ENCODE peak calls at places on chromosome 6, in seven cellular contexts. Z, F, T, J, E, A and L are unnamed samples.

GRCh38 chr6:41469156-41469950 is 76.8 kb upstream of the FOXP4 start:
- DNase-seq in E (no peak), T (no peak), A (no peak), F (no peak), Z (no peak), J (no peak), L (no peak)

GRCh38 chr6:49892280-49892679 is 25.9 kb upstream of the CRISP1 start:
- DNase-seq in J (no peak), A (no peak), E (no peak), Z (no peak), F (no peak), T (no peak), L (no peak)

GRCh38 chr6:108484016-108484415 is 76.7 kb upstream of the FOXO3 start:
- DNase-seq in Z (no peak), J (no peak), E (no peak), F (no peak), A (no peak), T (no peak), L (no peak)

GRCh38 chr6:83252717-83253116 is 59.6 kb downstream of the RWDD2A start:
- DNase-seq in A (peak), Z (peak), E (no peak), T (peak), J (peak), F (peak), L (no peak)

GRCh38 chr6:14361297-14361696 is 243.7 kb downstream of the CD83 start:
- DNase-seq in Z (no peak), E (no peak), T (no peak), F (no peak), A (no peak), J (no peak), L (no peak)

GRCh38 chr6:124999105-124999764 is 37.0 kb downstream of the RNF217 start:
- DNase-seq in T (no peak), E (no peak), Z (no peak), J (no peak), A (no peak), F (no peak), L (no peak)

GRCh38 chr6:90458353-90459224 is 128.3 kb downstream of the MAP3K7 start:
- DNase-seq in J (no peak), A (peak), E (no peak), F (no peak), T (no peak), Z (no peak), L (no peak)

GRCh38 chr6:85422996-85423395 is 26.9 kb upstream of the NT5E start:
- DNase-seq in A (no peak), J (no peak), Z (no peak), T (no peak), E (no peak), F (no peak), L (no peak)

GRCh38 chr6:159692303-159693127 is 526 bp downstream of the SOD2 start:
- DNase-seq in E (peak), Z (peak), A (peak), F (no peak), J (no peak), T (peak), L (no peak)

GRCh38 chr6:558089-558488 is 98.8 kb downstream of the HUS1B start:
- DNase-seq in J (no peak), T (no peak), Z (no peak), F (peak), A (no peak), E (no peak), L (no peak)

GRCh38 chr6:20811112-20811746 is 277.0 kb downstream of the CDKAL1 start:
- DNase-seq in T (peak), Z (peak), J (peak), A (peak), E (no peak), F (peak), L (peak)

GRCh38 chr6:20564269-20564668 is 30.0 kb downstream of the CDKAL1 start:
- DNase-seq in T (no peak), Z (peak), E (no peak), J (no peak), F (peak), A (peak), L (no peak)

GRCh38 chr6:135475292-135475886 is 22.2 kb downstream of the AHI1 start:
- DNase-seq in F (peak), J (no peak), E (no peak), A (no peak), T (no peak), Z (peak), L (peak)

GRCh38 chr6:138194221-138194620 is 24.1 kb downstream of the PBOV1 start:
- DNase-seq in E (no peak), Z (no peak), J (no peak), A (no peak), T (no peak), F (no peak), L (no peak)

GRCh38 chr6:10746915-10747250 is 722 bp upstream of the TMEM14B start:
- DNase-seq in A (no peak), F (no peak), Z (no peak), J (no peak), E (no peak), T (no peak), L (no peak)

GRCh38 chr6:160667854-160668481 is 3.9 kb upstream of the LPA start:
- DNase-seq in F (no peak), Z (no peak), J (no peak), E (no peak), T (no peak), A (peak), L (no peak)

GRCh38 chr6:56528412-56528841 is 114.3 kb downstream of the DST start:
- DNase-seq in T (peak), F (peak), E (no peak), J (peak), Z (peak), A (peak), L (peak)

GRCh38 chr6:133894795-133895401 is 6.0 kb downstream of the TCF21 start:
- DNase-seq in F (peak), J (no peak), T (no peak), A (no peak), Z (no peak), E (no peak), L (no peak)

GRCh38 chr6:159836294-159837140 is 36.4 kb downstream of the PNLDC1 start:
- DNase-seq in Z (no peak), J (no peak), F (peak), E (no peak), A (no peak), T (no peak), L (no peak)

GRCh38 chr6:70680396-70680795 is 12.7 kb downstream of the SMAP1 start:
- DNase-seq in T (no peak), F (no peak), A (peak), E (no peak), Z (no peak), J (no peak), L (no peak)

GRCh38 chr6:147390909-147391536 is 117.5 kb upstream of the SAMD5 start:
- DNase-seq in T (peak), F (peak), Z (peak), A (peak), J (no peak), E (no peak), L (no peak)

GRCh38 chr6:3159805-3160781 is 2.7 kb upstream of the TUBB2A start:
- DNase-seq in E (peak), F (peak), A (peak), Z (no peak), T (no peak), J (no peak), L (no peak)

GRCh38 chr6:129744201-129744879 is 34.4 kb upstream of the ARHGAP18 start:
- DNase-seq in E (no peak), A (peak), F (peak), J (peak), T (peak), Z (peak), L (peak)

GRCh38 chr6:166389119-166389518 is 6.4 kb upstream of the MPC1 start:
- DNase-seq in A (no peak), T (no peak), Z (no peak), F (no peak), J (no peak), E (no peak), L (no peak)

GRCh38 chr6:169849396-169849795 is 98.0 kb downstream of the ERMARD start:
- DNase-seq in Z (no peak), A (no peak), J (no peak), F (no peak), T (no peak), E (peak), L (no peak)

GRCh38 chr6:169976301-169977081 is 225.1 kb downstream of the ERMARD start:
- DNase-seq in A (peak), Z (no peak), E (peak), T (no peak), F (no peak), J (no peak), L (no peak)

GRCh38 chr6:168154263-168154917 is 75.4 kb upstream of the FRMD1 start:
- DNase-seq in J (no peak), F (no peak), A (no peak), T (no peak), E (no peak), Z (no peak), L (no peak)

GRCh38 chr6:167669870-167670802 is 156.6 kb upstream of the AFDN start:
- DNase-seq in A (no peak), T (no peak), J (no peak), F (no peak), Z (no peak), E (peak), L (no peak)

DNA sequence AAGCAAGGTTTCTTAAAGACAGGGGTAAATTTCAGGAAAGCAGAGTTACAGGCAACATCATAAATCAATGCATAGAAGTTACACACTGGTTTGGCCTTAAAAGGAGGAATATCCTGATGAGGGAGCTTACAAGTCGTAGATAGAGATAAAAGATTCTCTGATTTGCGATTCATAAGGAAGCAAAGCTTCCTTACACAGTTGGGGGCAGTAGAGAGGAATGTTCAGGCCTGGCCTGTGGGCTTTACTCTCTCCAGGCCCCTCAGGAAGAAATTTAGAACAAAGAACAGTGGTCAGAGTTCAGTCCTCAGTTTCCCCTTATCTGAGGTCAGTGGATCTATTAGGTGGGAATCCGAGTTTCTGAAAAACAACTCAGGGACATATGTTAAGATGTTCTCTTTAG is 19.3 kb downstream of the HLA-C start:
- DNase-seq in J (no peak), A (no peak), Z (no peak), E (no peak), T (no peak), F (no peak), L (no peak)
- TF ChIP-seq CTCF in J (peak), A (no peak), Z (no peak), E (no peak), T (peak), F (no peak), L (no peak)

DNA sequence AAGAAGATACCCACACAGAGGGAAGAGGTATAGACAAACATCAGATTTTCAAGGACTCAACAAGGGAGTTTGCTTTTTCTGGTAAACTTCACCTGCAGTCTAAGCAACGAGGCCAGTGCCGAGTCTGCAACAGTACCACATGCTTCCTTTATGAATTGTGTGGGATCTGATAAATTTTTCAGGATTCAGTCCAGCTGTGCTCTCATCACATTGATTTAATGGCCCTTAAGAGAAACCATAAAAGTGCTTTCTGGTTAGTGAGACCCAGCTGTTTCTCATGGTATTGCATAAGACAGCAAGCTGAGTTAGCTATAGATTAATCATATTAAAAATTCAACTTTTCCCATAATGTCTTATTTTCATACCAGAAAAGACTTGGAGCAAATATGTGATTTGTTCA is 291.4 kb downstream of the CENPW start:
- DNase-seq in E (no peak), J (no peak), A (no peak), Z (no peak), F (peak), T (no peak), L (peak)
- TF ChIP-seq CTCF in E (no peak), J (no peak), A (no peak), Z (no peak), F (no peak), T (no peak), L (no peak)

GRCh38 chr6:53986165-53986720 is 125.0 kb upstream of the MLIP start:
- DNase-seq in Z (peak), J (no peak), A (peak), F (peak), E (no peak), T (peak), L (peak)
- TF ChIP-seq CTCF in Z (peak), J (peak), A (peak), F (peak), E (no peak), T (peak), L (peak)

DNA sequence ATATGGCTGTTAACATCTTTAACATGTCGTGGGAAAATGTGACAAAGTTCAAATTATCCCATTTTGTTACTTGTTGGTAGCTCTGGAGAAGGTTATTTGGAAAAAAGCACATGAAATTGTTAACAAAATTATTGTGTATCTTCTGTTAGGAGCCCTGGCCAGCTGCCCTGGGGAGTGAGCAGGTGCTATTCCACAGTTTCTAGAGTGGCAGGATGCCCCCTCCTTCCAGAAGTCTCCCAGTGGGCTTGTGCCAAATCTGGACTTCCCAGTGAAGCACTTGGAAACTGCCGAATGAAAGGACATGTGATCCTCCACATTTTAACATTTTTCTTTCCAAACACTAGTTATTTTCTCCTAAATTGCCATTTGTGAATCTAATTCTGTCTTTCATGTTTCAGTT is 66.9 kb upstream of the CLDN20 start:
- DNase-seq in J (no peak), T (no peak), Z (no peak), E (no peak), F (no peak), A (no peak), L (no peak)
- TF ChIP-seq CTCF in J (no peak), T (no peak), Z (no peak), E (no peak), F (no peak), A (no peak), L (no peak)

GRCh38 chr6:142384455-142385332 is 82.9 kb downstream of the ADGRG6 start:
- DNase-seq in F (peak), E (no peak), Z (peak), J (no peak), A (no peak), T (no peak), L (no peak)

GRCh38 chr6:142385352-142385751 is 83.5 kb downstream of the ADGRG6 start:
- DNase-seq in A (peak), T (no peak), E (no peak), F (no peak), J (no peak), Z (no peak), L (no peak)

GRCh38 chr6:142386657-142387056 is 84.8 kb downstream of the ADGRG6 start:
- DNase-seq in J (no peak), F (no peak), E (no peak), T (no peak), Z (no peak), A (no peak), L (no peak)

DNA sequence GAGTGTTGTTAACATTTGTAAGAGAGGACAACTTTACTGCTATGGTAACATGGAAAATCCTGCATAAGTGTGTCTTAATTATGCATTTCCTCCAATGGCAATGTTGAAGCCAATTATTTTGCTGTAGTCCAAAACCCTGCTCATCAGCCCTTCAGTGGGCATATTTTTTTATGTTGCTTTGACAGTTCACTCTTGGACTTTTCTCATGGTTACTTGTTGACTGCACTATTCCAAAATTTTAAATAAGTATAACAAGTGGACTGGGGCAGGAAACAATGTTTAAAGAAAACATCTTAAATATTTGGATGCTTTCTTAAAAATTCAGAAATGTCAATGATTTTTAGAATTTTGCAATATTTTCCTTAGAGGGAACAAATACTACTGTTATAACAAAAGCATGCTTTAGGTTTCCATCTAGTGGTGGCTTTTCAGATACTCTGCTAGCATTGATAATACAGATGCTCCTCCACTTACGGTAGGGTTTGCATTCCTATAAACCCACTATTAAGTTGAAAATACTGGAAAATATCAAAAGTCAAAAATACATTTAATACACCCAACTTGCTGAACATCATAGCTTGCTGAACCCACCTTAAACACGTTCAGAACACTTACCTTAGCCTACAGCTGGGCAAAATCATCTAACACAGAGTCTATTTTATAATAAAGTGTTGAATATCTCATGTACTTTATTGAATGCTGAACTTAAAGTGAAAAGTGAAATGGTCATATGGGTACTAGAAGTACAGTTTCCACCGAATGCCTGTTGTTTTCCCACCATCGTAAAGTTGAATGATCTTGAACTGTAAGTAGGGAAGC is 86.4 kb downstream of the ADGRG6 start:
- DNase-seq in Z (peak), E (no peak), A (peak), F (peak), J (no peak), T (peak), L (no peak)
- TF ChIP-seq CTCF in Z (peak), E (peak), A (peak), F (peak), J (peak), T (peak), L (peak)